ENCODE peak calls at places on chromosomes 7 and 10, in five cellular contexts. L, V, J, B and F are unnamed samples.

GRCh38 chr10:111445709-111446108 is 368.9 kb downstream of the ADRA2A start:
- DNase-seq in L (no peak), V (no peak), J (no peak), B (no peak), F (no peak)

GRCh38 chr10:36608251-36608650 is 517.1 kb upstream of the ANKRD30A start:
- DNase-seq in L (no peak), V (no peak), J (no peak), B (no peak), F (no peak)

GRCh38 chr7:128781126-128781525 is 5.5 kb upstream of the OPN1SW start:
- DNase-seq in L (no peak), V (peak; percentile 35), J (no peak), B (no peak), F (no peak)

GRCh38 chr10:85926986-85927385 is 439.6 kb downstream of the GRID1 start:
- DNase-seq in L (no peak), V (no peak), J (no peak), B (no peak), F (no peak)

GRCh38 chr10:43878386-43878785 is 229.7 kb upstream of the ZNF32 start:
- DNase-seq in L (no peak), V (no peak), J (no peak), B (no peak), F (no peak)

GRCh38 chr10:46254467-46254866 is 32.3 kb upstream of the ANTXRL start:
- DNase-seq in L (no peak), V (no peak), J (no peak), B (no peak), F (no peak)

GRCh38 chr10:86188326-86188725 is 178.3 kb downstream of the GRID1 start:
- DNase-seq in L (no peak), V (no peak), J (no peak), B (no peak), F (peak; percentile 68)

GRCh38 chr10:13724484-13724883 is 137.7 kb downstream of the PRPF18 start:
- DNase-seq in L (no peak), V (peak; percentile 67), J (no peak), B (no peak), F (no peak)

GRCh38 chr7:141354251-141354650 is 197.0 kb upstream of the AGK start:
- DNase-seq in L (no peak), V (no peak), J (no peak), B (no peak), F (no peak)

GRCh38 chr10:99558708-99559107 is 26.0 kb downstream of the NKX2-3 start:
- DNase-seq in L (no peak), V (no peak), J (no peak), B (no peak), F (no peak)

GRCh38 chr7:103833401-103833800 is 156.1 kb downstream of the RELN start:
- DNase-seq in L (no peak), V (no peak), J (no peak), B (no peak), F (no peak)

GRCh38 chr10:114629824-114630430 is 28.1 kb downstream of the ABLIM1 start:
- DNase-seq in L (no peak), V (no peak), J (no peak), B (no peak), F (no peak)
- H3K27ac ChIP-seq in L (no peak overlapping the region), V (no peak overlapping the region), J (no peak overlapping the region), B (no peak overlapping the region), F (no peak overlapping the region)

GRCh38 chr7:41709621-41710020 is 6.7 kb upstream of the INHBA start:
- DNase-seq in L (no peak), V (no peak), J (no peak), B (no peak), F (peak; percentile 57)

GRCh38 chr7:41708621-41709358 is 5.9 kb upstream of the INHBA start:
- DNase-seq in L (no peak), V (no peak), J (no peak), B (no peak), F (no peak)

GRCh38 chr7:41702635-41703371 is at the start of gene INHBA:
- DNase-seq in L (no peak), V (peak; percentile 68), J (no peak), B (no peak), F (no peak)

GRCh38 chr7:41705109-41705871 is 2.4 kb upstream of the INHBA start:
- DNase-seq in L (peak; percentile 65), V (peak; percentile 84), J (peak; percentile 2), B (peak; percentile 88), F (peak; percentile 13)

GRCh38 chr7:41706228-41706930 is 3.5 kb upstream of the INHBA start:
- DNase-seq in L (no peak), V (no peak), J (no peak), B (no peak), F (no peak)
- H3K27ac ChIP-seq in L (no peak overlapping the region), V (peak overlapping the region; percentile 83), J (no peak overlapping the region), B (peak overlapping the region; percentile 86), F (peak overlapping the region; percentile 92)

DNA sequence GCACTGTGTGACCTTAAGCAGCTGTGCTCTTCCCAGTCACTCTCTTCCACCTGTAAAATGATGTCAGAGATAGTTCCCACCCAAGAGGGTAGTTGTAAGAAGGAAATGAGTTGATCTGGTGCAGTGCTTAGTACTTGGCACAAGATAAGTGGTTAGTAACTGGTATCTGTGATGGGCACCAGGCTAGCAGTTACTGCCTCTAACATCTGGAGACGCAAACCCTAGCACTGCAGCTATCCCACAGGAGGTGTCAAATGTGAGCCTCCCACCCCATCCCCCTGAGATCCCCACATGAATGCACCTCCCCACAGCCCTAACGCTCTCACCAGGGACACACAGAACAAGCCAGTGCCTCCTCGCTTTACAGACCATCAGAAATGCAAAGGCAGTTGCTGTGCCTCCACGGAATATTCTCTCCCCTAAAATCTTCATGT is 72.0 kb downstream of the KCNMA1 start:
- DNase-seq in L (no peak), V (no peak), J (no peak), B (no peak), F (no peak)
- H3K27ac ChIP-seq in L (no peak overlapping the region), V (peak overlapping the region; percentile 51), J (no peak overlapping the region), B (no peak overlapping the region), F (no peak overlapping the region)

DNA sequence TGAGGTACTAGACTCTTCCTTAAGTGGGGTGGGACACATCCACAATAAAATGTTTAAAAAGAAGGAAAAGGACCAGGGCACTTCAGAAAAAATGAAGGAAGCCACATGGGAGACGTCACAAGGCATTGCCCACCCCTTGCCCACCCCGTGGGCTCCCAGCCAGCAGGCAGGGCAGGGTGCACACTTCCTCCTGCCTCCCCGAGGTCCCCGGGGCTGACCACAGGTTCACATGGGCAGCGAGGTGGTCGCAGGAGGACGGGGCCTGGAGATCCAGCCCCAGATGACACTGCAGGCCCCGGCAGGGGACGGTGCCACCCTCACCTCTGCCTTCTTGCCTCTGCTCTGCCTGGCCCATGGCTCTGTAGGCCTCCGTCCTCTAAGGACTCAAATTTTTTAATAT is 45.6 kb downstream of the PWWP2B start:
- DNase-seq in L (no peak), V (no peak), J (no peak), B (no peak), F (no peak)
- H3K27ac ChIP-seq in L (no peak overlapping the region), V (peak overlapping the region; percentile 4), J (no peak overlapping the region), B (no peak overlapping the region), F (no peak overlapping the region)

GRCh38 chr7:18995811-18996400 is 121.5 kb downstream of the TWIST1 start:
- DNase-seq in L (no peak), V (no peak), J (no peak), B (no peak), F (no peak)
- H3K27ac ChIP-seq in L (no peak overlapping the region), V (no peak overlapping the region), J (no peak overlapping the region), B (no peak overlapping the region), F (no peak overlapping the region)

DNA sequence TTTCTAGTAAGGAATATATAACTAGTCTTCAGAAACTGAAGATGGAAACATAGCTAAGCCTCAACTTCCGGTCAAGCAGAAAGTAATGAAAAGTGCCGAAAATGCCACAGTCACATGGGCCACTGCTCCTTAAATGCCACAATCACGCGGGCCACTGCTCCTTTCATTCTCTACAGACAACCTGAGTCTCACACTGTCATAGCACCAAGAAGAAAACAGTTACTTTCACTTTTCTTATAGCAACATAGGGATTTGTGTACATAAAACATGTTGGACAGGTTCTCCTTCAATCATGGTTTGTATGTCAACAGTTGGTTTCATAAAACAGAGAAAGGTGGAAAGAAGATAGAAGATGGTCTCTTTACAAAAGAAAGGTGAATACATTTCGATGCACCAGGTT is 48.6 kb upstream of the NOBOX start:
- DNase-seq in L (no peak), V (no peak), J (no peak), B (no peak), F (no peak)
- H3K27ac ChIP-seq in L (no peak overlapping the region), V (no peak overlapping the region), J (no peak overlapping the region), B (no peak overlapping the region), F (no peak overlapping the region)

DNA sequence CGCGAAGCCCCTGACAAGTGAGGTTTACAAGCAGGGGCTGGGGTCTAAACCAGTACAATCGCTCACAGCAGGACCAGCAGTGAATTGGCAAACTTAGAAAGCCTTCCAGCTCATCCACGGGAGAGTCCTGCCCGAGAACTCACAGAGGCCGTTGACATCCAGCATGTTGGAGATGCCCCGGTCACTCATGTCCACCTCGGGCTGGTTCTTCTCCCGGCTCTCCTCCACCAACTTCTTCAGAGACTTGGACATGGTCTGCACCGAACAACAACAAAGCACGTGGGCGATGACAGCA is 447 bp downstream of the RSU1 start:
- DNase-seq in L (no peak), V (no peak), J (no peak), B (no peak), F (no peak)
- H3K27ac ChIP-seq in L (no peak overlapping the region), V (peak overlapping the region; percentile 78), J (peak overlapping the region; percentile 78), B (peak overlapping the region; percentile 72), F (peak overlapping the region; percentile 68)

DNA sequence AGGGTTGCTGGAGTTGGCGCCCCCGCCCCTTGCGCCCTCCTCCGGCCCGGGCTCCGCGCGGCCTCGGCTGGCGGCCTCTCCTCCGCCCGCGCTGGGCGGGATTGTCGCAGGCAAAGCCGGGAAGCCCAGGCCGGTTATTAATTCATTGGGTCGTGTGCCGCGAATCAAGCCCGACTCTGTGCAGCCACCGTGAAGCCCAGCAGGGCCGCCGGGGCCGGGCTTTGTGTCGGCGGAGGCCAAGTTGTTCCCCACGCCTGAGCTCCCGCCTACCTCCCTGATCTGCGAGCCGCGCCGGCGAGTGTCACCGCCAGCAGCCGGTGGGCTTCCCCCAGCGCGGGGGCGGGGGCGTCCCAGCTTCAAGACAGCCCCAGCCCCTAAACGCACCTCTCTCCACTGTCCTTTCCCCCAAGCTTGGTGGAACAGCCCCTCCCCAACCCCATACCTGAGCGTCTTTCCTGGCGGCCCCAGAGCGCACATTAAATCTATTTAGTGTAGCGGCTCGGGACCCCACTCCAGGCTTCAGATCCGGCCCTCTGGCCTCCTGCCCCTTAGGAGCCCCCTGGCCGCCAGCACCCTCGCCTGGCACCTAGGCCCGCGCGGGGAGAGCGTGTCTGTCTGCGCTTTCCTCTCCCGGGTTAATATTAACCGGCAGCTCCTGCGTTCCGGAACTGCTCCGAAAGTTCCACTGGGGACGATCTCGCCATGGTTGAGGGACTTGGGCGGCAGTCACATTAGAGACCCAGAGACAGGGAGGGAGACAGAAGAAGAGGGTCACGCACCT is 3.5 kb downstream of the SHH start:
- DNase-seq in L (no peak), V (no peak), J (no peak), B (no peak), F (no peak)
- H3K27ac ChIP-seq in L (no peak overlapping the region), V (no peak overlapping the region), J (no peak overlapping the region), B (no peak overlapping the region), F (no peak overlapping the region)

GRCh38 chr10:62266147-62266546 is 2.5 kb downstream of the RTKN2 start:
- DNase-seq in L (no peak), V (no peak), J (no peak), B (no peak), F (no peak)
- H3K27ac ChIP-seq in L (no peak overlapping the region), V (no peak overlapping the region), J (no peak overlapping the region), B (no peak overlapping the region), F (no peak overlapping the region)